ENCODE peak calls at places on chromosomes 11 and 22, in ten cellular contexts. T is brain microvascular endothelial cell, F is right lobe of liver, H is HL-60, E is endothelial cell, V is IMR-90, Q is colonic mucosa, I is OCI-LY7, G is hepatocyte, M is A549. L is an unnamed sample.

GRCh38 chr11:68338041-68338800 is 25.8 kb downstream of the LRP5 start:
- DNase-seq in T (peak; percentile 55), F (no peak), H (no peak), E (no peak), V (peak; percentile 72), Q (no peak), I (no peak), G (no peak), M (no peak), L (no peak)

GRCh38 chr11:37857726-37858125 is 1259.7 kb upstream of the RAG2 start:
- DNase-seq in T (no peak), F (no peak), H (no peak), E (no peak), V (no peak), Q (no peak), I (no peak), G (no peak), M (no peak), L (no peak)

GRCh38 chr11:126366064-126366822 is 10.8 kb downstream of the ST3GAL4 start:
- DNase-seq in T (no peak), F (no peak), H (no peak), E (no peak), V (no peak), Q (no peak), I (no peak), G (no peak), M (no peak), L (no peak)

GRCh38 chr11:2204361-2205213 is 33.0 kb upstream of the TH start:
- DNase-seq in T (no peak), F (peak; percentile 7), H (no peak), E (no peak), V (no peak), Q (peak; percentile 33), I (no peak), G (no peak), M (no peak), L (no peak)

GRCh38 chr22:27480487-27480886 is 321.1 kb downstream of the MN1 start:
- DNase-seq in T (no peak), F (no peak), H (no peak), E (no peak), V (no peak), Q (no peak), I (no peak), G (peak; percentile 42), M (no peak), L (peak; percentile 53)

GRCh38 chr11:12195773-12196172 is 85.4 kb downstream of the MICAL2 start:
- DNase-seq in T (no peak), F (no peak), H (no peak), E (no peak), V (no peak), Q (no peak), I (no peak), G (no peak), M (no peak), L (no peak)

GRCh38 chr11:59550842-59551650 is 39.7 kb downstream of the OR4D9 start:
- DNase-seq in T (peak; percentile 94), F (peak; percentile 64), H (peak; percentile 80), E (peak; percentile 75), V (peak; percentile 92), Q (peak; percentile 84), I (peak; percentile 90), G (peak; percentile 88), M (no peak), L (peak; percentile 83)

GRCh38 chr11:73416711-73417265 is 40.6 kb downstream of the RELT start:
- DNase-seq in T (no peak), F (no peak), H (no peak), E (no peak), V (peak; percentile 39), Q (no peak), I (no peak), G (no peak), M (no peak), L (no peak)

GRCh38 chr11:32101791-32102190 is 10.9 kb downstream of the RCN1 start:
- DNase-seq in T (no peak), F (no peak), H (no peak), E (no peak), V (no peak), Q (no peak), I (no peak), G (no peak), M (no peak), L (no peak)

GRCh38 chr11:46370253-46370652 is 11.2 kb upstream of the MDK start:
- DNase-seq in T (no peak), F (no peak), H (no peak), E (no peak), V (no peak), Q (no peak), I (no peak), G (no peak), M (no peak), L (no peak)

DNA sequence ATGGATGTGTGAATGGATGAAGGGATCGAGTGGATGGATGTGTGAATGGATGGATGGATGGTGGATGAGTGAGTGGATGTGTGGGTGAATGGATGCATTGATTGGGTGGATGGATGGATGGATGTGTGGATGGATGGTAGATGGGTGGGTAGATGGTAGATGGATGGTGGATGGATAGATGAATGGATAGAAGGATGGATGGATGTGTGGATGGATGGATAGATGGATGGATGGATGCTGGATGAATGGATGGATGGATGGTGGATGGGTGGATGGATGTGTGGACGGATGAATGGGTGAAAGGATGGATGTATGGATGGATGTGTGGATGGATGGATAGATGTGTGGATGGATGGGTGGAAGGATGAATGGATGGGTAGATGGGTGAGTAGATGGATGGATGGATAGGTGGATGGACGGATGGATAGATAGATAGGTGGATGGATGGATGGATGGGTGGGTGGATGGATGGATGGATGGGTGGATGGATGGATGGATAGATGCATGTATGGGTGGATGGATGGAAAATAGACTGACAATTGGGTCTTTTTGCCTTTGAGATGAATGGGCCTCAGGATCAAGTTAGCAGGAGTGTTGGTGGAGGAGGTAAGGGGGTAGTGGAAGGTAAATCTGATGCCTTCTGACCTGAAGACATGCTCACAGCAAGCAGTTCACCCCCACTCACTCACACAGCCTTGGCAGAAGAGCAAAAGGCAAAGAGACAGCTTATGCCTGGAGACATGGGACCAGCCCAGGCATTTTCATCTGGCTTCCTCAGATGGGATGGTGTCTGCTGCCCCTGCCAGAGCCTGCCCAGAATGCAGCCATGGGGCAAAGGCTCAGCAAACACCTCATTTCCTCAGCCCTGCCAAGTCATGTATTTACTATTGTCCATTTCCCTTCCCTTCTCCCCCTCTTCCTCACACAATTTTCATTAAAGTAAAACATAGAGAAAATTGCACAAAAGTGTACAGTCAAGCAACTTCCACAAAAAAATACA is 8.0 kb upstream of the FADD start:
- DNase-seq in T (no peak), F (no peak), H (no peak), E (no peak), V (no peak), Q (no peak), I (no peak), G (no peak), M (no peak), L (no peak)
- TF ChIP-seq CTCF in T (no peak), F (no peak), H (no peak), E (no peak), V (no peak), Q (no peak), I (no peak), G (no peak), M (no peak), L (no peak)

GRCh38 chr11:434496-434895 is 7.3 kb downstream of the ANO9 start:
- DNase-seq in T (no peak), F (no peak), H (no peak), E (no peak), V (no peak), Q (no peak), I (no peak), G (no peak), M (no peak), L (no peak)

GRCh38 chr11:433111-433510 is 8.7 kb downstream of the ANO9 start:
- DNase-seq in T (no peak), F (no peak), H (no peak), E (no peak), V (no peak), Q (no peak), I (no peak), G (no peak), M (no peak), L (no peak)

GRCh38 chr11:431921-432320 is 9.9 kb downstream of the ANO9 start:
- DNase-seq in T (no peak), F (no peak), H (no peak), E (no peak), V (no peak), Q (no peak), I (no peak), G (no peak), M (no peak), L (no peak)

GRCh38 chr11:432501-433100 is 9.2 kb downstream of the ANO9 start:
- DNase-seq in T (no peak), F (no peak), H (no peak), E (no peak), V (no peak), Q (no peak), I (no peak), G (no peak), M (no peak), L (no peak)

GRCh38 chr11:433641-434040 is 8.2 kb downstream of the ANO9 start:
- DNase-seq in T (no peak), F (no peak), H (no peak), E (no peak), V (no peak), Q (no peak), I (no peak), G (no peak), M (no peak), L (no peak)
- TF ChIP-seq CTCF in T (no peak), F (no peak), H (no peak), E (no peak), V (no peak), Q (no peak), I (no peak), G (no peak), M (no peak), L (no peak)

DNA sequence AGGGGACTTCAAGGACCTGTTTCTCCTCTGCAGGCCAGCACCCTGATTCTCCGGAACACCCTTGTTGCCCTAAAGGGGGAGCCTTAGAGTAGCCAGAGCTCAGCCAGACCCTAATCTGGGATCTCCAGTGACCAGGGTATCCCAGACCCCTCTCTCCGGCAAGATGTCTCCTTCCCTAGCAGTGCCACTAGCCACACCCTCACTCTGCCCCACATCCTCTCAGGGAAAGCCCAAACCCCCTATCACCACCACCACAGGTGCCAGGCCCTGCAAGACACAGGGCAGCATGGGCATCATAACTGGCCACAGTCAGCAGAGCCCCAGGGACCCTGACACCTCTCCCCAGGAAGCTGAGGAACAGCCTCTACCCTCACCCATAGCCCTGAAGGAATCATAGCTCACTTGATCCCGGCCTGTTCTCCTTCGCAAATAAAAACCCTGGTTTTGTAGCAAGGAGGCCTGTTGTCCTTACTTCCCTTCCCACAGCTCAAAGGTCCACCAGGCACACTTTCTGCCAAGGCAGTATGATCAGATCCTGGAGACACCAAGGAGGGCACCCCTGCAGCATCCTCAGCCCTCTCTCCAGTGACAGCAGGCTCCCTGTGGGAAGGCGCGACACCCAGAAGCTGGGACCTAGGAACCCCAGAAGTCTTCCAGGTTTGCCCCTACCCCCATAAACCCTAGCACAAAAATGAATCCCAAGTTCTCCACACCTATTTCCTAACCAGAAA is 4.6 kb downstream of the CFL1 start:
- DNase-seq in T (no peak), F (no peak), H (no peak), E (no peak), V (no peak), Q (peak; percentile 40), I (no peak), G (peak; percentile 11), M (no peak), L (no peak)
- TF ChIP-seq CTCF in T (peak; percentile 2), F (no peak), H (no peak), E (no peak), V (no peak), Q (no peak), I (peak; percentile 19), G (no peak), M (no peak), L (no peak)

GRCh38 chr11:40713083-40713482 is 746.4 kb downstream of the LRRC4C start:
- DNase-seq in T (no peak), F (no peak), H (no peak), E (no peak), V (no peak), Q (no peak), I (no peak), G (no peak), M (no peak), L (no peak)
- TF ChIP-seq CTCF in T (no peak), F (no peak), H (no peak), E (no peak), V (no peak), Q (no peak), I (no peak), G (no peak), M (no peak), L (no peak)

L was measured in neural crest cell.